ENCODE peak calls at places on chromosome 19, in five cellular contexts. A is breast epithelium, C is sigmoid colon, V is Panc1, E is K562. J is an unnamed sample.

GRCh38 chr19:8831373-8831772 is 731 bp downstream of the ZNF558 start:
- DNase-seq in E (no peak), A (no peak), C (no peak), V (no peak), J (no peak)

GRCh38 chr19:3055741-3056453 is 6.4 kb downstream of the TLE5 start:
- DNase-seq in V (no peak), C (no peak), E (no peak), A (peak; percentile 89), J (no peak)

GRCh38 chr19:10552596-10553053 is 8.9 kb downstream of the ATG4D start:
- DNase-seq in E (peak; percentile 88), C (no peak), V (no peak), A (no peak), J (no peak)

GRCh38 chr19:53518061-53518460 is 19.9 kb upstream of the ZNF331 start:
- DNase-seq in E (no peak), V (no peak), A (no peak), C (no peak), J (no peak)

GRCh38 chr19:3047307-3048189 is 14.7 kb downstream of the TLE5 start:
- DNase-seq in C (peak; percentile 97), A (peak; percentile 82), V (no peak), E (peak; percentile 95), J (peak; percentile 97)

GRCh38 chr19:10567696-10568443 is 909 bp downstream of the CDKN2D start:
- DNase-seq in E (no peak), A (no peak), V (no peak), C (no peak), J (no peak)

GRCh38 chr19:14089412-14089661 is 1.2 kb downstream of the SAMD1 start:
- DNase-seq in E (no peak), V (no peak), A (no peak), C (no peak), J (no peak)

GRCh38 chr19:10766049-10766623 is 48.3 kb downstream of the DNM2 start:
- DNase-seq in V (no peak), A (no peak), E (no peak), C (no peak), J (no peak)

GRCh38 chr19:2619076-2619475 is 83.4 kb downstream of the GNG7 start:
- DNase-seq in C (no peak), E (no peak), A (no peak), V (no peak), J (no peak)

GRCh38 chr19:8571006-8571411 is 6.2 kb downstream of the MYO1F start:
- DNase-seq in C (no peak), E (no peak), A (no peak), V (no peak), J (no peak)

GRCh38 chr19:47047931-47048399 is 459 bp downstream of the TMEM160 start:
- DNase-seq in E (peak; percentile 99), C (peak; percentile 93), V (no peak), A (peak; percentile 81), J (peak; percentile 93)

GRCh38 chr19:35942235-35942634 is 6.1 kb downstream of the LRFN3 start:
- DNase-seq in A (no peak), E (no peak), C (no peak), V (no peak), J (no peak)

GRCh38 chr19:11091343-11092153 is 2.3 kb downstream of the LDLR start:
- DNase-seq in E (no peak), V (peak; percentile 76), C (peak; percentile 89), A (peak; percentile 95), J (peak; percentile 93)

GRCh38 chr19:31352782-31353651 is 3.8 kb upstream of the TSHZ3 start:
- DNase-seq in A (no peak), V (no peak), E (no peak), C (no peak), J (no peak)

GRCh38 chr19:9144920-9145319 is 4.7 kb downstream of the ZNF317 start:
- DNase-seq in A (no peak), E (no peak), V (no peak), C (no peak), J (no peak)

GRCh38 chr19:1521636-1522035 is 2.2 kb upstream of the PLK5 start:
- DNase-seq in V (no peak), C (peak; percentile 80), E (no peak), A (no peak), J (no peak)

GRCh38 chr19:11247391-11247790 is 8.0 kb downstream of the ANGPTL8 start:
- DNase-seq in E (no peak), A (no peak), V (no peak), C (peak; percentile 84), J (no peak)

GRCh38 chr19:10001899-10002298 is 8.4 kb downstream of the COL5A3 start:
- DNase-seq in C (no peak), A (no peak), V (no peak), E (peak; percentile 51), J (no peak)

GRCh38 chr19:14370169-14370998 is 10.9 kb upstream of the ADGRE5 start:
- DNase-seq in C (no peak), A (no peak), V (no peak), E (peak; percentile 15), J (no peak)

GRCh38 chr19:22144394-22144793 is 52.4 kb downstream of the ZNF676 start:
- DNase-seq in E (peak; percentile 13), A (no peak), C (no peak), V (no peak), J (no peak)

GRCh38 chr19:5292843-5293606 is 47.6 kb downstream of the PTPRS start:
- DNase-seq in A (peak; percentile 57), C (peak; percentile 86), E (peak; percentile 97), V (no peak), J (no peak)

GRCh38 chr19:56309511-56310185 is 5.0 kb downstream of the ZSCAN5A start:
- DNase-seq in E (peak; percentile 83), C (no peak), V (no peak), A (no peak), J (no peak)

GRCh38 chr19:57815247-57816075 is 748 bp upstream of the ZNF552 start:
- DNase-seq in C (no peak), A (no peak), V (no peak), E (no peak), J (no peak)

GRCh38 chr19:10796653-10797052 is 39.4 kb downstream of the TMED1 start:
- DNase-seq in C (no peak), E (no peak), V (no peak), A (no peak), J (no peak)

GRCh38 chr19:36973021-36973843 is 57.1 kb downstream of the ZNF568 start:
- DNase-seq in A (peak; percentile 72), E (peak; percentile 25), V (peak; percentile 48), C (peak; percentile 92), J (peak; percentile 95)

GRCh38 chr19:14502334-14503092 is 6.6 kb upstream of the GIPC1 start:
- DNase-seq in C (no peak), E (no peak), V (no peak), A (peak; percentile 74), J (no peak)

GRCh38 chr19:19649580-19649995 is 6.1 kb upstream of the GMIP start:
- DNase-seq in V (no peak), A (no peak), E (no peak), C (no peak), J (no peak)

GRCh38 chr19:14494910-14495677 is 833 bp downstream of the GIPC1 start:
- DNase-seq in E (no peak), A (no peak), C (peak; percentile 64), V (no peak), J (no peak)

GRCh38 chr19:35370722-35371121 is at the start of gene GPR42:
- DNase-seq in E (no peak), C (no peak), V (no peak), A (no peak), J (peak; percentile 45)

GRCh38 chr19:4115818-4116385 is 8.0 kb downstream of the MAP2K2 start:
- DNase-seq in A (no peak), E (no peak), C (no peak), V (no peak), J (no peak)

GRCh38 chr19:4988770-4989251 is 19.9 kb downstream of the KDM4B start:
- DNase-seq in C (peak; percentile 90), A (no peak), E (no peak), V (no peak), J (no peak)

GRCh38 chr19:42132030-42132628 is at the start of gene POU2F2:
- DNase-seq in E (peak; percentile 36), V (no peak), A (peak; percentile 20), C (no peak), J (no peak)

GRCh38 chr19:53192771-53193533 is at the start of gene ZNF665:
- DNase-seq in A (peak; percentile 88), E (peak; percentile 87), C (peak; percentile 95), V (no peak), J (peak; percentile 97)

GRCh38 chr19:52690395-52691214 is 44.2 kb downstream of the ZNF611 start:
- DNase-seq in A (peak; percentile 94), C (peak; percentile 98), E (peak; percentile 92), V (peak; percentile 45), J (peak; percentile 98)

GRCh38 chr19:18522124-18522861 is 423 bp upstream of the ELL start:
- DNase-seq in E (peak; percentile 98), A (peak; percentile 100), C (peak; percentile 100), V (peak; percentile 93), J (peak; percentile 100)
- TF ChIP-seq POLR2AphosphoS5 in E (no peak), A (peak; percentile 32), C (peak; percentile 54), V (peak; percentile 23), J (peak; percentile 61)

GRCh38 chr19:13054605-13055212 is 47.9 kb downstream of the LYL1 start:
- DNase-seq in C (peak; percentile 86), V (no peak), A (no peak), E (no peak), J (no peak)

GRCh38 chr19:13057744-13058143 is 44.9 kb downstream of the LYL1 start:
- DNase-seq in C (no peak), E (no peak), A (no peak), V (no peak), J (no peak)

GRCh38 chr19:13055213-13056051 is 47.2 kb downstream of the LYL1 start:
- DNase-seq in A (peak; percentile 78), V (no peak), E (no peak), C (peak; percentile 94), J (no peak)

GRCh38 chr19:13057147-13057572 is 45.5 kb downstream of the LYL1 start:
- DNase-seq in C (no peak), E (no peak), V (no peak), A (no peak), J (no peak)

GRCh38 chr19:13056052-13056660 is 46.5 kb downstream of the LYL1 start:
- DNase-seq in E (no peak), V (no peak), A (peak; percentile 79), C (peak; percentile 89), J (no peak)
- H3K4me3 ChIP-seq in E (no peak overlapping the region), V (peak overlapping the region; percentile 20), A (peak overlapping the region; percentile 17), C (peak overlapping the region; percentile 23), J (peak overlapping the region; percentile 32)

GRCh38 chr19:39500543-39500942 is 1.8 kb downstream of the DLL3 start:
- DNase-seq in E (no peak), V (no peak), A (no peak), C (no peak), J (no peak)
- H3K27me3 ChIP-seq in E (no peaks in the 10 kb centered on the region), V (peaks cover 8% of the 10 kb centered on the region), A (peaks cover 9% of the 10 kb centered on the region), C (peaks cover 78% of the 10 kb centered on the region), J (no peaks in the 10 kb centered on the region)

GRCh38 chr19:7477758-7478157 is 11.1 kb downstream of the PEX11G start:
- DNase-seq in A (no peak), E (no peak), C (no peak), V (no peak), J (no peak)
- TF ChIP-seq POLR2AphosphoS5 in A (no peak), E (no peak), C (no peak), V (no peak), J (no peak)

GRCh38 chr19:17615889-17616685 is 60.6 kb downstream of the COLGALT1 start:
- DNase-seq in C (no peak), A (no peak), V (no peak), E (peak; percentile 43), J (no peak)
- H3K4me3 ChIP-seq in C (no peak overlapping the region), A (no peak overlapping the region), V (peak overlapping the region; percentile 58), E (peak overlapping the region; percentile 47), J (no peak overlapping the region)

GRCh38 chr19:48498922-48499321 is 12.7 kb downstream of the LMTK3 start:
- DNase-seq in C (no peak), V (no peak), E (no peak), A (no peak), J (no peak)
- H3K27me3 ChIP-seq in C (peaks cover 68% of the 10 kb centered on the region), V (no peaks in the 10 kb centered on the region), E (no peaks in the 10 kb centered on the region), A (peaks cover 8% of the 10 kb centered on the region), J (peaks cover 40% of the 10 kb centered on the region)

J was measured in esophagus muscularis mucosa.